ENCODE peak calls at places on chromosome 21, in seven cellular contexts. M is stimulated activated CD8-positive, alpha-beta memory T cell treated with anti-CD3 and anti-CD28 coated beads, Interleukin-7, amount 100 ng/mL, for 1 hour; H is AG08396; Z is myocyte; O is K562; I is cerebellar cortex; L is stimulated activated CD4-positive, alpha-beta T cell treated with anti-CD3 and anti-CD28 coated beads, Interleukin-4, amount 100 ng/mL, for 24 hours. F is an unnamed sample.

GRCh38 chr21:17688912-17689874 is 76.5 kb upstream of the BTG3 start:
- DNase-seq in M (peak), I (peak), O (peak), Z (peak), L (peak), H (no peak), F (no peak)

GRCh38 chr21:16330340-16331319 is 600.8 kb downstream of the USP25 start:
- DNase-seq in Z (peak), H (peak), O (peak), L (no peak), M (no peak), I (peak), F (no peak)

GRCh38 chr21:44718571-44718970 is 7.2 kb upstream of the TSPEAR start:
- DNase-seq in I (no peak), M (no peak), Z (no peak), L (no peak), O (no peak), H (no peak), F (no peak)

GRCh38 chr21:29501451-29501850 is 202.7 kb downstream of the BACH1 start:
- DNase-seq in H (peak), Z (no peak), I (no peak), O (no peak), L (no peak), M (no peak), F (no peak)

GRCh38 chr21:36749935-36750578 is 51.1 kb downstream of the SIM2 start:
- DNase-seq in H (peak), I (no peak), L (no peak), O (no peak), Z (no peak), M (no peak), F (no peak)

GRCh38 chr21:36207577-36208320 is 51.1 kb downstream of the DOP1B start:
- DNase-seq in Z (peak), H (peak), L (no peak), O (no peak), M (no peak), I (no peak), F (no peak)

GRCh38 chr21:15221799-15222386 is 157.1 kb upstream of the NRIP1 start:
- DNase-seq in H (no peak), M (no peak), L (no peak), I (no peak), Z (peak), O (peak), F (no peak)

GRCh38 chr21:45899317-45900033 is 82.1 kb upstream of the COL6A1 start:
- DNase-seq in M (no peak), I (peak), O (no peak), L (no peak), Z (no peak), H (no peak), F (no peak)

GRCh38 chr21:26965567-26966359 is 1.1 kb downstream of the ADAMTS5 start:
- DNase-seq in O (no peak), M (no peak), L (no peak), H (peak), Z (peak), I (peak), F (no peak)

GRCh38 chr21:45204395-45204794 is 83.3 kb downstream of the POFUT2 start:
- DNase-seq in M (no peak), I (no peak), L (no peak), O (no peak), H (no peak), Z (no peak), F (no peak)

GRCh38 chr21:19684328-19684727 is 1280.7 kb upstream of the TMPRSS15 start:
- DNase-seq in L (no peak), M (no peak), I (no peak), Z (no peak), H (no peak), O (no peak), F (no peak)

GRCh38 chr21:29105218-29105617 is 25.2 kb upstream of the MAP3K7CL start:
- DNase-seq in L (no peak), O (no peak), Z (no peak), M (no peak), H (no peak), I (no peak), F (no peak)

GRCh38 chr21:44294391-44295162 is 5.3 kb upstream of the PFKL start:
- DNase-seq in H (peak), L (no peak), O (no peak), M (no peak), I (no peak), Z (no peak), F (no peak)

GRCh38 chr21:35643176-35643575 is 417.1 kb downstream of the SETD4 start:
- DNase-seq in M (no peak), H (no peak), Z (no peak), O (no peak), I (no peak), L (no peak), F (no peak)

GRCh38 chr21:45787371-45787770 is 143.8 kb downstream of the PCBP3 start:
- DNase-seq in H (no peak), M (no peak), L (no peak), I (no peak), O (no peak), Z (no peak), F (no peak)

GRCh38 chr21:35142036-35142825 is 93.1 kb upstream of the RUNX1 start:
- DNase-seq in H (no peak), I (no peak), L (no peak), Z (no peak), O (no peak), M (no peak), F (no peak)

GRCh38 chr21:28910280-28910887 is 82.3 kb downstream of the LTN1 start:
- DNase-seq in L (no peak), M (no peak), H (no peak), I (no peak), O (no peak), Z (no peak), F (no peak)

GRCh38 chr21:42583150-42583991 is 69.7 kb downstream of the SLC37A1 start:
- DNase-seq in H (no peak), M (no peak), O (no peak), L (no peak), I (no peak), Z (no peak), F (no peak)

GRCh38 chr21:33824156-33824941 is 91.3 kb downstream of the ATP5PO start:
- DNase-seq in M (no peak), L (no peak), H (no peak), O (no peak), I (peak), Z (peak), F (no peak)

GRCh38 chr21:31514598-31514997 is 144.9 kb upstream of the SOD1 start:
- DNase-seq in M (no peak), I (no peak), L (no peak), O (no peak), H (no peak), Z (no peak), F (no peak)

GRCh38 chr21:33561373-33561772 is 18.5 kb downstream of the SON start:
- DNase-seq in O (no peak), H (no peak), L (no peak), I (no peak), M (no peak), Z (no peak), F (no peak)

GRCh38 chr21:45549670-45550463 is 7.6 kb upstream of the SLC19A1 start:
- DNase-seq in M (no peak), O (no peak), L (no peak), H (no peak), I (no peak), Z (no peak), F (no peak)

GRCh38 chr21:46544003-46544402 is 60.9 kb downstream of the S100B start:
- DNase-seq in Z (no peak), M (no peak), I (no peak), L (no peak), H (no peak), O (no peak), F (no peak)

GRCh38 chr21:38912355-38912619 is 106.6 kb downstream of the ETS2 start:
- DNase-seq in Z (no peak), L (no peak), I (no peak), O (no peak), H (no peak), M (no peak), F (no peak)

GRCh38 chr21:46459356-46460112 is 843 bp downstream of the DIP2A start:
- DNase-seq in H (peak), L (no peak), I (peak), O (peak), Z (peak), M (no peak), F (no peak)

GRCh38 chr21:36589352-36589971 is 109.5 kb upstream of the SIM2 start:
- DNase-seq in O (peak), Z (peak), I (no peak), L (peak), H (peak), M (no peak), F (no peak)

GRCh38 chr21:28393279-28393678 is 599.4 kb downstream of the LTN1 start:
- DNase-seq in O (no peak), L (no peak), I (no peak), M (no peak), H (no peak), Z (no peak), F (no peak)

GRCh38 chr21:30408782-30409494 is 13.1 kb downstream of the KRTAP13-1 start:
- DNase-seq in I (no peak), H (peak), O (peak), M (no peak), Z (no peak), L (no peak), F (no peak)

GRCh38 chr21:38261851-38262250 is 5.1 kb downstream of the KCNJ15 start:
- DNase-seq in Z (no peak), M (no peak), L (no peak), O (no peak), H (no peak), I (no peak), F (no peak)

GRCh38 chr21:44984792-44985440 is 45.1 kb downstream of the SLX9 start:
- DNase-seq in O (no peak), Z (no peak), H (no peak), M (no peak), I (peak), L (no peak), F (no peak)

GRCh38 chr21:32764186-32764585 is 7.4 kb downstream of the PAXBP1 start:
- DNase-seq in L (no peak), M (no peak), I (no peak), H (no peak), Z (no peak), O (no peak), F (no peak)

GRCh38 chr21:46122758-46123683 is 25.1 kb downstream of the COL6A2 start:
- DNase-seq in H (no peak), L (no peak), M (no peak), I (no peak), Z (no peak), O (no peak), F (no peak)

GRCh38 chr21:42164064-42164789 is 54.7 kb upstream of the ABCG1 start:
- DNase-seq in M (peak), I (peak), L (peak), Z (no peak), H (no peak), O (peak), F (no peak)

F was measured in cerebellar nuclear complex.